ENCODE peak calls at places on chromosomes 1 and 21, in four cellular contexts. D is H1, S is H9, V is trophoblast cell. J is an unnamed sample.

GRCh38 chr1:88998716-88999115 is 6.3 kb upstream of the KYAT3 start:
- DNase-seq in S (no peak), V (peak; percentile 61), D (no peak), J (peak; percentile 79)

GRCh38 chr1:168304865-168305264 is 24.2 kb downstream of the TBX19 start:
- DNase-seq in S (no peak), D (no peak), V (no peak), J (no peak)

GRCh38 chr1:29974345-29974744 is 738.0 kb downstream of the PTPRU start:
- DNase-seq in V (peak; percentile 51), S (peak; percentile 50), D (peak; percentile 44), J (peak; percentile 99)

GRCh38 chr1:154594811-154595210 is 13.2 kb downstream of the ADAR start:
- DNase-seq in S (no peak), V (no peak), D (no peak), J (no peak)

GRCh38 chr1:61222240-61222639 is 139.9 kb downstream of the NFIA start:
- DNase-seq in D (no peak), V (no peak), S (no peak), J (no peak)

GRCh38 chr1:119422631-119423030 is 7.7 kb downstream of the HSD3B2 start:
- DNase-seq in S (no peak), D (no peak), V (no peak), J (no peak)

GRCh38 chr1:224116131-224116530 is 2.2 kb downstream of the FBXO28 start:
- DNase-seq in D (no peak), V (no peak), S (no peak), J (peak; percentile 68)

GRCh38 chr1:42966688-42967609 is 8.3 kb upstream of the SLC2A1 start:
- DNase-seq in D (peak; percentile 63), S (peak; percentile 92), V (peak; percentile 76), J (peak; percentile 94)

GRCh38 chr1:64421377-64421776 is 48.6 kb upstream of the CACHD1 start:
- DNase-seq in D (no peak), V (no peak), S (no peak), J (no peak)

GRCh38 chr1:23081376-23081775 is 62.1 kb downstream of the KDM1A start:
- DNase-seq in V (no peak), S (peak; percentile 50), D (no peak), J (peak; percentile 71)

DNA sequence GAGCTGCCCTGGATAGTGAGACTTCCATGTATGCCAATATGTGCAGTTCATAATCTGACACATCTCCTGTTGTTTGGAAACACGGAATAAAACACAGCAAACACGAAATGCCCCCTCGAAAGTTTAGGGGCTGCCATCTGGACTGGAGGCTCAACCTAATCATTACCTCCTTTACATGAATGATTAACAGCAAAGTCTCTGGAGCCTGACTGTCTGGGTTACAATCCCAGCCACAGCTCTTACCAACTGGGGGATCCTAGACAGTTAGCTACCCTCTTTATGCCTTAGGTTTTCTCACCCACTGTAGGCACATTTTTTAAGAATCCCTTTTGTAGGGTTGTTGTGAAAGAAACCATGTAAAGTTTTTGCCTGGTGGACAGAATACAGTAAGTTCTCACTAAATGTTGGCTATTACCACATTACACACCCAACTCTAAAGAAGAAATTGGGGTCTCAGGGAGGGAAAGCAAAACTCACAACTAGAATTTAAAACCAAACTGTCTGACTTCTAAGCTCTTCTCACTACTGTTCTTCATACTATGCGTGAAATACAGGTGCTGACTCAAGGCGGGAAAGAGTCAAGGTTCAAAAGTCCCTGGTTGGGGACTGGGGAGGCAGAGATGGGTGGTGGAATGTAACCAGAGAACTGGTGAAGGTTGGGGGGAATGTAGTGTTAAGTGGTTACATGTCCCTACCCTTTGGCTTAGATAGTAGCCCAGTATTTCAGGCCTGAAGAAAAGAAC is 24.2 kb downstream of the CYP4A22 start:
- DNase-seq in S (no peak), V (no peak), D (no peak), J (no peak)
- H3K4me2 ChIP-seq in S (no peak overlapping the region), V (no peak overlapping the region), D (no peak overlapping the region), J (no peak overlapping the region)

GRCh38 chr1:9755441-9755995 is 68.2 kb downstream of the CLSTN1 start:
- DNase-seq in S (no peak), V (no peak), D (no peak), J (peak; percentile 57)
- H3K79me2 ChIP-seq in S (no peaks in the 10 kb centered on the region), V (no peaks in the 10 kb centered on the region), D (peaks cover 27% of the 10 kb centered on the region), J (peaks cover 2% of the 10 kb centered on the region)

GRCh38 chr21:18164483-18164882 is 80.2 kb upstream of the CHODL start:
- DNase-seq in S (no peak), V (no peak), D (no peak), J (no peak)
- H2BK120ac ChIP-seq in S (no peak overlapping the region), V (no peak overlapping the region), D (no peak overlapping the region), J (no peak overlapping the region)

GRCh38 chr1:84782881-84783280 is 92.6 kb upstream of the SSX2IP start:
- DNase-seq in V (peak; percentile 63), D (no peak), S (no peak), J (no peak)
- H3K4me2 ChIP-seq in V (no peak overlapping the region), D (no peak overlapping the region), S (no peak overlapping the region), J (no peak overlapping the region)

DNA sequence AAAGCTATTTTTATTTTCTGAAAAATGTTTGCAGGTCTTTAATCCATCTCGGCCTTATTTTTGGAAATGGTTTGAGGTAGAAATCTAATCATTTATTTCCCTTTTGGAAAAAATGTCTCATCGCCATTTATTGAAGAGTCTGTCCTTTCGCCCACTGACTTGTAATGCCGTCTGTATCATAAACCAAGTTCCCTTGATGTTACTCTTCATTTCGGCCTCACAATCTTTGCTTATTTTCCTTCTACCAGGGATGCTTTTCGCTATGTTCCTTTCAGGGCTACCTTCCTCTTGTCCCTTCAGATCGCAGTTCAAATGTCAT is 422 bp upstream of the RLF start:
- DNase-seq in V (no peak), S (no peak), D (no peak), J (no peak)
- H3K79me2 ChIP-seq in V (peaks cover 9% of the 10 kb centered on the region), S (peaks cover 33% of the 10 kb centered on the region), D (peaks cover 46% of the 10 kb centered on the region), J (peaks cover 41% of the 10 kb centered on the region)

DNA sequence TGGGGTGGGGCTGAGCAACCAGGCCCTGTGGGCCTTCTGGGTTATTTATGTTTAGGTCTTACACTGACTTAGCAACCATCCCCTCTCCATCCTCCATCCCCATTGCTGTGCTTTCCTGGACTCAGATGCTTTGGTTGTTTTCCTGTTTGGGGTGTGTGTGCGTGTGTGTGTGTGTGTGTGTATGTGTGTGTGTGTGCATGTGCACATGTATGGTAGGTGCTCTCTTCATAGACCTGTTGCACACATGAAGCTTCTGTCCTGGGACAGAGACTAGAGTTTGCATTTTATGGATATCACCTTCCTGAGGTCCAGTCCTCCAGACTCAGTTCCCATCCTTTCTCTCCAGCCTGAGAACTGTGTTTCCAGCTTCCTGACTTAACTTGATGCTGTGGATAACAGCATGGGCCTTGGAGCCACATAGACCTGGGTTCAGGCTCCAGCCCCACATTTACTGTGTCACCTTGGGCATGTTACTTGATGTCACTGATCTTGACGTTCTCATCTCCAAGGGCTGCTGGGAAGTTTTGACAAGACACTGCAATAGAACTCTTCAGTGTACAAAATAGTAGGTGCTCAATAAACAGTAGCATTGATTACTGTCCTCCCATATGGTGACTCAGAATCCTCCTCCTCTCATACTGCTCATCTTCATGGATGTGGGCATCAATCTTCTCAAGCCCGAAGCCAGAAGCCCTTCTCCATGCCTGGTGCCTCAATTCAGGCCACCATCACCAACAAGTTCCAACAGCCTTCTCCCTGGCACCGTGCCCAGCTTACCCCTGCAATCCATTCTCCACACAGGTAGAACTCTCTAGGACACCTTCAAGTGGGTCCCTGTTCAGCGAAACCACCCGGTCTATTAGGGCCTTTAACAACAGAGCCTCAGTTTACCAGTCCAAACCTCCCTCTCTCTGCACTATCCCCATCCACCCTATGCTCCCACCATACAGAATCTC is 181.8 kb upstream of the EDN2 start:
- DNase-seq in D (no peak), S (no peak), V (no peak), J (peak; percentile 32)
- H2BK120ac ChIP-seq in D (no peak overlapping the region), S (no peak overlapping the region), V (no peak overlapping the region), J (no peak overlapping the region)

DNA sequence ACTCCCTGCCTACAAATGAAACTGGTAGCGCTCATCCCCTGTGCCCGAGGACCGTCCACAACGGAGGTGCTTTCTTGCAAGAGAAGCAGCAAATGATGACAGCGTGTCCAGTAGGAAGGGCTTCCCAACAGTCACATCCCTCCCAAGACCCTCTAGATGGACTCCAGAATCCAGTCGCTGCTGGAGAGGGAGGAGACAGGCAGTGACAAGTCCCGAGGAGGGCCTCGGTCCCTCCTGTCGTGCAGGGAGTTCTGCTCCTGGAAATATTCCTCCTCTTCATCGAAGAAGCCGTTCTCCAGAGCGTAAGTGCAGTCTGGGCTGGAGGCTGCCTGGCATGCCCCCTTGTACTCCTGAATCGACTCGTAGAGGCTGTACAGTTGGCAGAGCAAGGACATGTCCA is 20.3 kb downstream of the FAM89A start:
- DNase-seq in D (no peak), V (no peak), S (no peak), J (no peak)
- H3K4me2 ChIP-seq in D (no peak overlapping the region), V (no peak overlapping the region), S (no peak overlapping the region), J (no peak overlapping the region)

GRCh38 chr21:46212721-46213484 is 15.7 kb downstream of the LSS start:
- DNase-seq in S (no peak), D (no peak), V (no peak), J (no peak)

GRCh38 chr21:46216132-46216747 is 12.3 kb downstream of the LSS start:
- DNase-seq in V (no peak), D (no peak), S (no peak), J (no peak)

GRCh38 chr21:46215436-46216131 is 13.0 kb downstream of the LSS start:
- DNase-seq in S (no peak), V (no peak), D (no peak), J (no peak)

GRCh38 chr21:46213620-46214286 is 14.8 kb downstream of the LSS start:
- DNase-seq in S (no peak), D (no peak), V (peak; percentile 89), J (no peak)

GRCh38 chr21:46214478-46215340 is 13.9 kb downstream of the LSS start:
- DNase-seq in V (no peak), S (no peak), D (no peak), J (no peak)
- H3K79me2 ChIP-seq in V (peaks cover 2% of the 10 kb centered on the region), S (peaks cover 2% of the 10 kb centered on the region), D (peaks cover 8% of the 10 kb centered on the region), J (peaks cover 7% of the 10 kb centered on the region)

DNA sequence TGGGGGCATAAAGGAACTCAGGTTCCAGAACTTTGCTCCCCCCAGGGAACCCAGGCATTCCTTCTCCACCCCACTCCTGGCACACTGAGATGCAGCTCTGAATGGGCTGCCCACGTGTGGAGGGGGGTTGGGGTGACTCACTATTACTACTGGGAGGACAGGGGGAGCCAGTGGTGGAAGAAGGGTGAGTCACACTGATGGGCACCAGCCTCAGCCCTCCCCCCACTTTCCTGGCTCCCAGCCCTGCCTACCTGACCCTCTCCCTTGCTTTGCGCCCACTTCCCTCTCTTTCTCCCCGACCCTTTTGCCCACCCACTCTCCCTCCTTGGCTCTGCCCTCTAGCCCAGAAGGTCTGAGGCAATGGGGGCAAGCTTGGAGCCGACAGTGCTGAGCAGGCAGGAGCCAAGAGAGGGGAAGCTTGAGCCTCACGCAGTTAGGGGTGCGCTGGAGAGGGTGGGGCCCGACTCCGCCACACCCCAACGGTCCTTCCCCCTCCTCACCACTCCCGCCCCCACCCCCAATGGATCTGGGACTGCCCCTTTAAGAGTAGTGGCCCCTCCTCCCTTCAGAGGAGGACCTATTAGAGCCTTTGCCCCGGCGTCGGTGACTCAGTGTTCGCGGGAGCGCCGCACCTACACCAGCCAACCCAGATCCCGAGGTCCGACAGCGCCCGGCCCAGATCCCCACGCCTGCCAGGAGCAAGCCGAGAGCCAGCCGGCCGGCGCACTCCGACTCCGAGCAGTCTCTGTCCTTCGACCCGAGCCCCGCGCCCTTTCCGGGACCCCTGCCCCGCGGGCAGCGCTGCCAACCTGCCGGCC is at the start of gene LMNA:
- DNase-seq in V (peak; percentile 74), D (peak; percentile 86), S (peak; percentile 89), J (peak; percentile 96)
- H2BK120ac ChIP-seq in V (peak within 1 kb of the TSS; percentile 88), D (no peak within 1 kb of the TSS), S (no peak within 1 kb of the TSS), J (no peak within 1 kb of the TSS)